ENCODE peak calls at places on chromosome 19, in eight cellular contexts. H, S, T, J, D, R, C and Z are unnamed samples. For H3K9me3, the result is how much of the 10 kb centered on the place peaks cover.

GRCh38 chr19:53881482-53882390 is at the start of gene PRKCG:
- DNase-seq in H (no peak), S (peak), T (peak), J (peak), D (peak), R (no peak), C (no peak), Z (peak)

GRCh38 chr19:43872547-43873336 is 45.6 kb downstream of the ZNF283 start:
- DNase-seq in H (no peak), S (no peak), T (no peak), J (peak), D (no peak), R (peak), C (no peak), Z (no peak)

GRCh38 chr19:6580313-6580712 is 10.6 kb downstream of the CD70 start:
- DNase-seq in H (no peak), S (no peak), T (no peak), J (peak), D (no peak), R (peak), C (peak), Z (no peak)

GRCh38 chr19:10145031-10145430 is 25.3 kb upstream of the EIF3G start:
- DNase-seq in H (no peak), S (no peak), T (no peak), J (no peak), D (no peak), R (no peak), C (no peak), Z (no peak)

GRCh38 chr19:7004313-7004931 is 16.8 kb downstream of the MBD3L2B start:
- DNase-seq in H (no peak), S (no peak), T (no peak), J (peak), D (no peak), R (peak), C (peak), Z (peak)

GRCh38 chr19:42563352-42564210 is 31.1 kb downstream of the CEACAM8 start:
- DNase-seq in H (peak), S (no peak), T (no peak), J (peak), D (peak), R (peak), C (peak), Z (peak)

GRCh38 chr19:28294395-28294794 is 918.6 kb downstream of the UQCRFS1 start:
- DNase-seq in H (no peak), S (no peak), T (no peak), J (no peak), D (no peak), R (no peak), C (no peak), Z (no peak)

GRCh38 chr19:3146677-3147100 is 10.9 kb downstream of the GNA15 start:
- DNase-seq in H (no peak), S (no peak), T (peak), J (no peak), D (no peak), R (no peak), C (no peak), Z (no peak)

GRCh38 chr19:33373701-33374405 is at the start of gene CEBPG:
- DNase-seq in H (no peak), S (peak), T (no peak), J (no peak), D (peak), R (no peak), C (peak), Z (peak)

GRCh38 chr19:41882568-41883462 is at the start of gene ARHGEF1:
- DNase-seq in H (no peak), S (peak), T (peak), J (no peak), D (peak), R (no peak), C (no peak), Z (peak)

GRCh38 chr19:49801966-49802661 is 11.0 kb downstream of the FUZ start:
- DNase-seq in H (peak), S (peak), T (no peak), J (peak), D (peak), R (no peak), C (peak), Z (no peak)

GRCh38 chr19:17255150-17255621 is 9.4 kb downstream of the USHBP1 start:
- DNase-seq in H (no peak), S (no peak), T (no peak), J (no peak), D (peak), R (no peak), C (no peak), Z (peak)

GRCh38 chr19:41597600-41598041 is 21.7 kb downstream of the CEACAM21 start:
- DNase-seq in H (peak), S (peak), T (peak), J (peak), D (peak), R (peak), C (peak), Z (peak)

GRCh38 chr19:38072776-38073411 is 151.1 kb downstream of the DPF1 start:
- DNase-seq in H (no peak), S (no peak), T (no peak), J (no peak), D (no peak), R (no peak), C (peak), Z (no peak)

GRCh38 chr19:5501907-5502306 is 46.7 kb downstream of the ZNRF4 start:
- DNase-seq in H (no peak), S (no peak), T (no peak), J (no peak), D (no peak), R (no peak), C (no peak), Z (no peak)

GRCh38 chr19:3045885-3046603 is 16.3 kb downstream of the TLE5 start:
- DNase-seq in H (no peak), S (no peak), T (no peak), J (no peak), D (no peak), R (no peak), C (no peak), Z (no peak)

GRCh38 chr19:32333227-32333626 is 12.2 kb upstream of the ZNF507 start:
- DNase-seq in H (no peak), S (no peak), T (no peak), J (no peak), D (no peak), R (no peak), C (no peak), Z (no peak)

GRCh38 chr19:32324631-32325215 is 20.7 kb upstream of the ZNF507 start:
- DNase-seq in H (no peak), S (no peak), T (no peak), J (no peak), D (no peak), R (no peak), C (peak), Z (no peak)

GRCh38 chr19:32330149-32330548 is 15.3 kb upstream of the ZNF507 start:
- DNase-seq in H (no peak), S (no peak), T (no peak), J (no peak), D (no peak), R (no peak), C (no peak), Z (no peak)
- H3K27ac ChIP-seq in H (no peak), S (no peak), T (peak), J (no peak), D (no peak), R (no peak), C (no peak), Z (no peak)

DNA sequence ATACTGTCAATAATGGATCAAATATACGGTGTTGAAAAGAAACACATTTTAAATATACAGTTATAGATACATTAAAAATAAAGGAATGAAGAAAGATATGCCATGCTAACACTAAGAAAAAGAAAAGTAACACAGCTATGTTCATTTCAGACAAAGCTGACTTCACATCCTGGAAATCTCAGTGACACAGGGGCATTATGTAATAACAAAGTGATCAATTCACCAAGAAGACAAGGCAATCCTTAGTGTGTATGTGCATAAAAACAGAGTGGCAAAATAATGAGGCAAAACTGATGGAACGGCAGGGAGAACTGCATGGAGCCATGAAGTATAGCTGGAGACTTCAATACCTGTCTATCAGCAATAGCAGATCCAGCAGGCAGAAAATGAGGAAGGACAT is 13.1 kb downstream of the ZNF14 start:
- DNase-seq in H (no peak), S (no peak), T (no peak), J (no peak), D (no peak), R (no peak), C (no peak), Z (no peak)
- H3K9me3 ChIP-seq in H (half or more), S (half or more), T (half or more), J (under half), D (under half), R (half or more), C (half or more), Z (under half)

GRCh38 chr19:12453495-12453894 is 12.7 kb upstream of the ZNF443 start:
- DNase-seq in H (no peak), S (no peak), T (no peak), J (no peak), D (peak), R (no peak), C (no peak), Z (peak)
- H3K27ac ChIP-seq in H (no peak), S (peak), T (no peak), J (no peak), D (peak), R (no peak), C (no peak), Z (no peak)

DNA sequence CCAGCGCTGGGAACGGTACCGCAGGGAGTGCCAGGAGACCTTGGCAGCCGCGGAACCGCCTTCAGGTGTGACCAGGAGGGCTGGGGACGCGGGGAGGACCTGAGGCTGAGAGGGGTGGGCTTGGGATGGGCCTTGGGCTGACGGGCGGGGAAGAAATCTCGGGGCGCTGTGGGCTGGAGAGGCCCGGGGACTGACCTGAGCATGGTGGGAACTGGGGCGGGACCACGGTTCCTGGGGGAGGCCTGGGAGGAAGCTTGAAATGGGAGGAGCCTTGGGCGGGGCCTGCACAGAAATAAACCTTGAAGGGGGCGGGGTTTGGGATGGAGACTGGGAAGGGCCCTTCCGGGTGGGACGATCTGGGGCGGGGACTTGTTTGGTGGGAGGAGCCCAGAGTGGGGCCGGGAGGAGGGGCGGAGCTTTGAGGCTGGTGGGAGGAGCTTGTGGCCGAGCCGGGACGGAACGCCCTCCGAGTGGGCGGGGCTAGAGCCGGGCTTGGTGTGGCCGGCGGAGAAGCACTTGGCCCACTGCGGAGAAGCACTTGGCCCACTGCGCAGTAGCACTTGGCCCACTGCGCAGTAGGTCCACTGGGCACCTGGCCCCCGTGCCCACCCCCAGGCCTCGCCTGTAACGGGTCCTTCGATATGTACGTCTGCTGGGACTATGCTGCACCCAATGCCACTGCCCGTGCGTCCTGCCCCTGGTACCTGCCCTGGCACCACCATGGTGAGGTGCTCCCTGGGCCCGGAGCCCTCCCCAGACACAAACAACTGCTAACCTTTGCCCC is 2.8 kb downstream of the GIPR start:
- DNase-seq in H (no peak), S (peak), T (peak), J (peak), D (peak), R (peak), C (peak), Z (peak)
- H3K9me3 ChIP-seq in H (under half), S (under half), T (under half), J (under half), D (under half), R (under half), C (under half), Z (under half)

DNA sequence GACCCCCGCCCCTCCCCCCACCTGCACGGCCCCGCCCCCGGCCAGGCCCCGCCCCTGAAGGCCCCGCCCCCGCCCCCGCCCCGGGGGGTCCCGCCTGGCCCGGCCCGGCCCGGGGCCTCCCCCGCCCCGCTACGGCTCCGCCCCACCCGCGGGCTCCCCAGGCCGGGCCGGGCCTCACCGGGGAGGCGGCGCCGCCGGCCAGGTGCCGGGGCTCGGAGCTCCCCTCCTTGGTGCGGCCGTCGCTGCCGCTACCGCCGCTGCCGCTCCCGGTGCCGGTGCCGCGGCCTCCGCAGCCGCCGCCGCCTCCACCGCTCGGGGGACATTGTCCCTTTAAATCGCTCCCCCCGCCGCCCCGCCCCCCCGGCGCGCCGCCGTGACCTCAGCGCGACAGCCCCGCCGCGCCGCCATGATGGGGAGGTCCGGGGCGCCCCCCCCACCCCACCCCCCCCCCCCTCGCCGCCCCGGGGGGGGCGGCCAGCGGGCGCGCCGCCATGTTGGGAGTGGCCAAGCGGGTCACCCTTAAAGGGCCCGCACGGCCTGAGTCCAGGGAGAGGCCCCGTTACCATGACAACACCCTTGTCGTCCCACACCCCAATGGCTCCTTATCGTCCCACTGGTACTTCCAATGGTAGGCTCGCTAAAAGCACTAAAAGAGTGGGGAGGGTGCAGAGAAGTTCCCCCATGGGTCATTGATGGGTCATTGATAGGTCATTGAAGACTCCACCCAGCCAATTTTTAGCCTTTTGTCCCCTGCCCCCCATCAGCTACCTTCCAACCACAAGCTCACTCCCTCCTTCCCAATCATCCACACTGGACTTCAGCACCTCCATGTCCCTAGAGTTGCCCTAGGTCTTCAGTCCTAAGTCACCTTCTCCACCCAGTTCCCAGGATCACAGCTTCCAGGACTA is at the start of gene WIZ:
- DNase-seq in H (peak), S (peak), T (peak), J (peak), D (peak), R (no peak), C (peak), Z (peak)
- H3K27ac ChIP-seq in H (peak), S (peak), T (peak), J (peak), D (peak), R (peak), C (peak), Z (peak)

DNA sequence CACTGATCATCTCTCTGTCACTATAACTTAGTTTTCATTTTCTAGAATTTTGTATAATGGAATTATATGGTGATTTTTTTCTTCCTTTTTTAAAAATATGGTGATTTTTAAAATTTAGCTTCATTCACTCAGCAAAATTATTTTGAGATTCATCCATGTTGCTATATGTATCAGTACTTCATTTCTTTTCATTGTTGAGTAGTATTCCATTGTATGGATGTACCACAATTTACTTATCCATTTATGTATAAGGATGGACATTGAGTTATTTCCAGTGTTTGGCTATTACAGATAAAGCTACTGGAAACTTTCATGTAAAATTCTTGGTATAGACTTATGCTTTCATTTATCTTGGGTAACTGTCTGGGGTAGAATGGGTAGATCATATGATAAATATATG is 12.8 kb downstream of the ZNF546 start:
- DNase-seq in H (no peak), S (no peak), T (no peak), J (no peak), D (no peak), R (no peak), C (no peak), Z (no peak)
- H3K9me3 ChIP-seq in H (under half), S (under half), T (under half), J (half or more), D (under half), R (under half), C (under half), Z (under half)

GRCh38 chr19:57559008-57559403 is 657 bp downstream of the ZNF550 start:
- DNase-seq in H (no peak), S (no peak), T (peak), J (peak), D (no peak), R (no peak), C (no peak), Z (peak)

GRCh38 chr19:57563547-57563946 is 3.9 kb upstream of the ZNF550 start:
- DNase-seq in H (no peak), S (no peak), T (no peak), J (no peak), D (no peak), R (no peak), C (no peak), Z (no peak)

GRCh38 chr19:57559404-57560025 is at the start of gene ZNF550:
- DNase-seq in H (peak), S (peak), T (peak), J (peak), D (peak), R (peak), C (peak), Z (peak)

GRCh38 chr19:57560049-57560491 is 407 bp upstream of the ZNF550 start:
- DNase-seq in H (no peak), S (peak), T (peak), J (no peak), D (no peak), R (no peak), C (peak), Z (no peak)

GRCh38 chr19:57558525-57558924 is 1.1 kb downstream of the ZNF550 start:
- DNase-seq in H (no peak), S (no peak), T (no peak), J (no peak), D (no peak), R (no peak), C (peak), Z (no peak)
- H3K27ac ChIP-seq in H (no peak), S (peak), T (peak), J (no peak), D (no peak), R (no peak), C (no peak), Z (no peak)

GRCh38 chr19:34962281-34962944 is 1.6 kb downstream of the ZNF792 start:
- DNase-seq in H (no peak), S (peak), T (no peak), J (no peak), D (no peak), R (no peak), C (peak), Z (peak)
- H3K9me3 ChIP-seq in H (under half), S (under half), T (under half), J (half or more), D (under half), R (under half), C (under half), Z (under half)